ENCODE peak calls at places on chromosomes 5 and 9, in seven cellular contexts. W is mesenchymal stem cell; J is CD8-positive, alpha-beta T cell; A is stomach; E is testis; I is adrenal gland; F is mammary epithelial cell. Z is an unnamed sample. For H3K4me1, the result is how much of the 10 kb centered on the place peaks cover.

GRCh38 chr5:78757269-78758053 is 108.9 kb upstream of the LHFPL2 start:
- DNase-seq in I (no peak), J (no peak), W (peak), F (no peak), A (no peak), E (no peak), Z (no peak)

GRCh38 chr5:112186401-112186990 is 232.6 kb downstream of the EPB41L4A start:
- DNase-seq in E (peak), I (no peak), A (no peak), F (peak), J (no peak), W (peak), Z (peak)

GRCh38 chr5:54518146-54519082 is 855 bp downstream of the SNX18 start:
- DNase-seq in A (peak), J (peak), W (peak), E (no peak), F (peak), I (peak), Z (no peak)

GRCh38 chr5:2751592-2752021 is at the start of gene IRX2:
- DNase-seq in I (no peak), J (no peak), F (peak), A (peak), E (peak), W (no peak), Z (peak)

GRCh38 chr5:167730121-167730520 is 561.3 kb upstream of the WWC1 start:
- DNase-seq in F (peak), E (no peak), I (no peak), A (no peak), W (peak), J (no peak), Z (peak)

GRCh38 chr5:10317825-10318682 is 10.4 kb upstream of the CMBL start:
- DNase-seq in F (peak), E (no peak), A (no peak), I (no peak), W (peak), J (no peak), Z (peak)

GRCh38 chr5:24110019-24110615 is 534.7 kb downstream of the CDH10 start:
- DNase-seq in F (peak), I (no peak), W (peak), A (no peak), J (no peak), E (no peak), Z (peak)

GRCh38 chr5:139709587-139710369 is 61.6 kb downstream of the CXXC5 start:
- DNase-seq in W (peak), F (no peak), A (no peak), I (no peak), E (no peak), J (no peak), Z (no peak)

GRCh38 chr5:4422247-4422646 is 717.9 kb upstream of the ADAMTS16 start:
- DNase-seq in F (peak), I (no peak), J (no peak), E (no peak), A (no peak), W (no peak), Z (no peak)

GRCh38 chr5:154287136-154287535 is 96.6 kb downstream of the GALNT10 start:
- DNase-seq in W (peak), F (no peak), J (no peak), I (no peak), E (no peak), A (peak), Z (no peak)

GRCh38 chr9:101226161-101226560 is 158.6 kb downstream of the BAAT start:
- DNase-seq in A (no peak), I (no peak), J (no peak), E (no peak), W (no peak), F (no peak), Z (no peak)

GRCh38 chr5:150599917-150600511 is 40.4 kb upstream of the SYNPO start:
- DNase-seq in I (peak), F (peak), A (peak), E (peak), J (no peak), W (peak), Z (peak)

GRCh38 chr9:117526674-117527073 is 111.8 kb upstream of the ASTN2 start:
- DNase-seq in W (no peak), E (no peak), J (no peak), A (no peak), F (no peak), I (no peak), Z (no peak)

DNA sequence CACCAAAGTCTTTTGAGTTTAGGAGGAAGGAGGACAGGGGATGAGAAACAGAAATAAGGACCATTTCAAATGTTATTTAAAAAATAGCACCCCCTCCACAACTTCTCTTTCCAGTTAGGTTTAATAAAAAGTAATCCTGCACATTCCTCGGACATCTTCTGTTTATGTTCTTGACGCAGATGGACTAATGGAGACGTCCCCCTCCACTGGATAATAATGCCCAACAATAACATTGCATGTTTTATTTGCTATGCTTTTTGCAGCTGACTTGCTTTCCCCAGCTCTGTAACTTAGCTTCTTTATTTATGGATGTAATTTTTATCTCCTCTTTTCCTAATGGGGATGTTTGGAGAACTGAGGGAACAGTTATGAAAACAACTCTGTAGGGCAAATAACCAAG is 89.5 kb downstream of the MAT2B start:
- DNase-seq in J (no peak), F (no peak), W (no peak), A (no peak), I (no peak), E (no peak), Z (no peak)
- H3K4me1 ChIP-seq in J (under half), F (under half), W (under half), A (under half), I (under half), E (under half), Z (under half)

GRCh38 chr9:97697837-97698236 is 697 bp upstream of the XPA start:
- DNase-seq in A (no peak), F (peak), J (no peak), E (no peak), W (no peak), I (no peak), Z (no peak)
- H3K27ac ChIP-seq in A (peak), F (no peak), J (peak), E (peak), W (no peak), I (peak), Z (no peak)

DNA sequence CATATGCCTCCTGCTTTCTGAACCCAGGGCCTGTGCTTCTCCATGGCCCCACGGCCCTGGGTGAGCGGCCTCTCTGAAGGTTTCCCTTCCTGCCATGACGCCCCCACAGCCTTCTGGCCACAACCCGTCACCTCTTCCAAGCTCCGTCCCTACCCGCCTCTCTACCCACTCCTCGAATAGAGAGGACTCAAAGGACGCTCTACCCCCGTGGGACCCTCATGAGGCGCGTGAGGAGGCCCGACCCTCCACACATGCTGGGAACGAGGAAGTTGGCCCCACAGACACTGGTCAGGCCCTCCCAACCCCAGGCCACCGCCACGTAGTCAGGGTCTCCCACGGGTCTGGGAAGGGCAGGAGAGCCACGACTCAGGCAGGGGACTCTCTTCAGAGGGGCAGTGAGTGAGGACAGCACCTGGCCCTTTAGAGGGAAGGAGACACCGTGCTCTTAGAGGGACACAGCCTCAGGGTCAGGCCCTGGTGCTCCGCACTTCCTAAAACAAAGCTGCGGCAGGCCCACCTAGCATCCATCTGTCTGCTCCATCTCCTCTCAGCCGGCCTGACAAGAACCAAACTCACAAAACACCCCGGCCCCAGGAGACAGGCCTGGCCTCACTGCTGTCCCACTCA is 5.3 kb downstream of the BRD3 start:
- DNase-seq in I (peak), F (no peak), E (no peak), W (no peak), J (no peak), A (no peak), Z (no peak)
- H3K4me1 ChIP-seq in I (half or more), F (under half), E (under half), W (half or more), J (under half), A (half or more), Z (under half)

GRCh38 chr9:128178806-128179431 is 12.5 kb downstream of the CIZ1 start:
- DNase-seq in A (no peak), E (no peak), F (no peak), I (no peak), W (no peak), J (no peak), Z (no peak)

GRCh38 chr9:128175743-128176142 is 15.6 kb downstream of the CIZ1 start:
- DNase-seq in W (no peak), J (no peak), F (no peak), E (no peak), A (no peak), I (no peak), Z (no peak)

GRCh38 chr9:128180001-128180400 is 11.4 kb downstream of the CIZ1 start:
- DNase-seq in J (no peak), A (no peak), E (no peak), W (no peak), I (no peak), F (no peak), Z (no peak)

GRCh38 chr9:128174062-128174461 is 14.0 kb downstream of the BBLN start:
- DNase-seq in I (no peak), E (no peak), A (no peak), W (no peak), F (no peak), J (no peak), Z (no peak)

DNA sequence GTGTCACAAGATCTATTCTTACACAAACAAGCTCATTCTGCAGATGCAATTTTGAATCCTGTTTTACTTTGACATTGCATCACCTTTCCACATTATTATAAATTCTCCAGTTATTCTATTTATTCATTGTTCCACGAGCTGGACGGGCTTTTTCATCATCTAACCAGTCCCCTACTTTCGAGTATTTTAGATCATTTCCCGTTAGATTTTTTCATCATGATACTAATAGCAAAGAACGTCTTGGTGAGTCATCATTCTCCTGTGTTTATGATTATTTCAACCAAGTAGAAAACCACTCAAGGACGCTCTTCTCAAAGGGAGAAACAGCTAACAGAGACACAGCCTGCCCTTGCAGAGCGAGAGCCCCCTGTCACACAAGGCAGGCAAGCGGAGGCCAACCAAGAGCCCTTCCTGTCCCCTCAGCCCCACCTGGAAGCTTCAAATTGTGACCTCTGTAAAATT is 15.1 kb downstream of the BBLN start:
- DNase-seq in F (no peak), W (peak), E (no peak), I (no peak), J (no peak), A (no peak), Z (no peak)
- H3K27ac ChIP-seq in F (no peak), W (peak), E (no peak), I (peak), J (no peak), A (no peak), Z (no peak)

GRCh38 chr9:136619742-136620440 is 42.8 kb upstream of the EGFL7 start:
- DNase-seq in E (peak), I (peak), F (no peak), J (no peak), W (peak), A (peak), Z (no peak)

GRCh38 chr9:136618578-136619547 is 43.9 kb upstream of the EGFL7 start:
- DNase-seq in E (no peak), I (no peak), W (no peak), F (no peak), J (no peak), A (no peak), Z (no peak)

GRCh38 chr9:136621734-136622093 is 41.0 kb upstream of the EGFL7 start:
- DNase-seq in E (no peak), A (no peak), I (no peak), J (no peak), F (no peak), W (no peak), Z (no peak)

GRCh38 chr9:136621019-136621733 is 41.5 kb upstream of the EGFL7 start:
- DNase-seq in E (no peak), J (no peak), W (no peak), I (no peak), A (no peak), F (peak), Z (no peak)

GRCh38 chr9:136620441-136621018 is 42.2 kb upstream of the EGFL7 start:
- DNase-seq in E (no peak), I (no peak), F (no peak), A (no peak), W (no peak), J (no peak), Z (no peak)
- H3K4me1 ChIP-seq in E (under half), I (under half), F (half or more), A (under half), W (half or more), J (under half), Z (under half)

GRCh38 chr9:98383758-98384157 is 128.3 kb upstream of the TBC1D2 start:
- DNase-seq in I (no peak), E (no peak), J (no peak), A (no peak), W (no peak), F (no peak), Z (no peak)
- H3K27ac ChIP-seq in I (no peak), E (no peak), J (no peak), A (no peak), W (no peak), F (no peak), Z (no peak)

DNA sequence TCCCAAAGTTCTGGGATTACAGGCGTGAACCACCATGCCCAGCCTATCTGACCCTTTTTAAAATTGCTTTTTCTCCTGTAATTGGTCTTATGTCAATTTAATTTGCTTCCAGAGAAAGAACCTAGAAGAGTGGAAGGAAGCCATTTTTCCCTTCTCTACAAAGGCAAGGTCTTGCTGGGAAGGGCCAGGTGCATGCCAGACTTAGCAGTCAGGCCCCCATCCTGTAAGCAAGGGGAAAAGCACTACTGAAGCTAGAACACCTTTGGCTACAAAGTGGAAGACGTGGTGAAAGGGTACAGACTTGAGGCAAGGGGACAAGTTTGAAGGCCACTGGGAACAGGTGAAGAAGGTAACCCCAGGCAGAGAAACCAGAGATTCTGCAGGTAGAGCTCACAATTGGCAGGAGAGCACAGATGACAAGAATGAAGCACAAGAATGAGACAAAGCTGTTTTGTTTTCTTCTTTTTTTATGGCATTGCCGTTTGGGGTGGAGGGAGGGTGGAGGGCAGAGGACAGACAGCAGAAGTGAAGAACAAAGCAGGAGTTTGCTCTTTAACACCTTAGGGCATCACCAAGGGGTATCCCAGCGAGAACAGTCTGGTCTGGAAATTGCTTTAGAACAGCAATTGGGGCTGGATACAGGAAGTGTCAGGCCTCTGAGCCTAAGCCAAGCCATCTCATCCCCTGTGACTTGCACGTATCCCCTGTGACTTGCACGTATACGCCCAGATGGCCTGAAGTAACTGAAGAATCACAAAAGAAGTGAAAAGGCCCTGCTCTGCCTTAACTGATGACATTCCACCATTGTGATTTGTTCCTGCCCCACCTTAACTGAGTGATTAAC is 72.8 kb downstream of the SERINC5 start:
- DNase-seq in I (no peak), W (no peak), E (no peak), J (no peak), F (no peak), A (no peak), Z (no peak)
- H3K4me1 ChIP-seq in I (half or more), W (under half), E (half or more), J (half or more), F (under half), A (under half), Z (under half)

Z was measured in foreskin keratinocyte.